ENCODE peak calls at places on chromosome 15, in five cellular contexts. I, N, L, P and S are unnamed samples.

GRCh38 chr15:69699096-69699495 is 246.5 kb downstream of the RPLP1 start:
- DNase-seq in I (no peak), N (no peak), L (no peak), P (no peak), S (no peak)

GRCh38 chr15:57367556-57367955 is 8.7 kb upstream of the CGNL1 start:
- DNase-seq in I (peak), N (no peak), L (no peak), P (no peak), S (no peak)

GRCh38 chr15:91670108-91670507 is 183.4 kb upstream of the SLCO3A1 start:
- DNase-seq in I (no peak), N (no peak), L (no peak), P (no peak), S (no peak)

GRCh38 chr15:87848012-87848411 is 408.5 kb downstream of the NTRK3 start:
- DNase-seq in I (no peak), N (no peak), L (no peak), P (no peak), S (no peak)

GRCh38 chr15:100125627-100126231 is 216.0 kb downstream of the ADAMTS17 start:
- DNase-seq in I (no peak), N (no peak), L (no peak), P (peak), S (peak)

GRCh38 chr15:75673426-75674247 is 25.9 kb downstream of the SNX33 start:
- DNase-seq in I (no peak), N (peak), L (peak), P (peak), S (no peak)

GRCh38 chr15:63524316-63525015 is 20.1 kb downstream of the USP3 start:
- DNase-seq in I (no peak), N (no peak), L (no peak), P (no peak), S (no peak)

GRCh38 chr15:74787251-74788041 is 5.6 kb downstream of the CSK start:
- DNase-seq in I (peak), N (peak), L (peak), P (peak), S (peak)

GRCh38 chr15:89419370-89419984 is 76.9 kb downstream of the RHCG start:
- DNase-seq in I (no peak), N (peak), L (peak), P (peak), S (no peak)

GRCh38 chr15:57092252-57092651 is 173.8 kb downstream of the TCF12 start:
- DNase-seq in I (no peak), N (no peak), L (no peak), P (no peak), S (no peak)

GRCh38 chr15:50315814-50316630 is 39.0 kb downstream of the GABPB1 start:
- DNase-seq in I (peak), N (peak), L (peak), P (no peak), S (no peak)

GRCh38 chr15:58752716-58753115 is 3.2 kb upstream of the ADAM10 start:
- DNase-seq in I (no peak), N (no peak), L (no peak), P (no peak), S (no peak)